ENCODE peak calls at places on chromosomes 13 and 19, in nine cellular contexts. Q, U, H, O, B, R, K, V and M are unnamed samples.

GRCh38 chr19:43820098-43820860 is 6.8 kb upstream of the ZNF283 start:
- DNase-seq in Q (peak; percentile 78), U (no peak), H (peak; percentile 42), O (no peak), B (no peak), R (peak; percentile 66), K (no peak), V (no peak), M (no peak)

GRCh38 chr19:18762125-18763023 is 28.7 kb downstream of the COMP start:
- DNase-seq in Q (peak; percentile 12), U (no peak), H (no peak), O (no peak), B (peak; percentile 95), R (peak; percentile 56), K (peak; percentile 26), V (no peak), M (no peak)

GRCh38 chr13:27721681-27722080 is 70.6 kb upstream of the GSX1 start:
- DNase-seq in Q (no peak), U (no peak), H (no peak), O (no peak), B (no peak), R (no peak), K (no peak), V (no peak), M (no peak)

GRCh38 chr19:4597278-4597974 is 37.9 kb upstream of the SEMA6B start:
- DNase-seq in Q (no peak), U (no peak), H (no peak), O (no peak), B (no peak), R (no peak), K (no peak), V (peak; percentile 31), M (no peak)

GRCh38 chr13:93309886-93310520 is 83.4 kb downstream of the GPC6 start:
- DNase-seq in Q (peak; percentile 87), U (no peak), H (peak; percentile 51), O (peak; percentile 45), B (peak; percentile 23), R (peak; percentile 71), K (no peak), V (peak; percentile 29), M (peak; percentile 96)

GRCh38 chr19:24065243-24065642 is 21.7 kb upstream of the ZNF254 start:
- DNase-seq in Q (no peak), U (no peak), H (no peak), O (no peak), B (no peak), R (no peak), K (no peak), V (no peak), M (no peak)

GRCh38 chr19:47572635-47573034 is 313 bp downstream of the ZNF541 start:
- DNase-seq in Q (no peak), U (no peak), H (no peak), O (no peak), B (no peak), R (no peak), K (no peak), V (no peak), M (no peak)

GRCh38 chr19:29714371-29714952 is 599 bp downstream of the C19orf12 start:
- DNase-seq in Q (peak; percentile 10), U (no peak), H (no peak), O (no peak), B (no peak), R (no peak), K (no peak), V (no peak), M (no peak)

GRCh38 chr13:30148791-30149190 is 158.6 kb downstream of the KATNAL1 start:
- DNase-seq in Q (no peak), U (no peak), H (no peak), O (no peak), B (no peak), R (no peak), K (no peak), V (no peak), M (no peak)

GRCh38 chr13:30143671-30144400 is 163.5 kb downstream of the KATNAL1 start:
- DNase-seq in Q (peak; percentile 85), U (peak; percentile 40), H (peak; percentile 81), O (no peak), B (no peak), R (peak; percentile 77), K (no peak), V (no peak), M (peak; percentile 88)

GRCh38 chr13:30147380-30147779 is 160.0 kb downstream of the KATNAL1 start:
- DNase-seq in Q (no peak), U (peak; percentile 47), H (no peak), O (no peak), B (no peak), R (no peak), K (no peak), V (no peak), M (no peak)

GRCh38 chr13:30148171-30148754 is 159.1 kb downstream of the KATNAL1 start:
- DNase-seq in Q (no peak), U (peak; percentile 17), H (no peak), O (no peak), B (no peak), R (no peak), K (no peak), V (no peak), M (no peak)

DNA sequence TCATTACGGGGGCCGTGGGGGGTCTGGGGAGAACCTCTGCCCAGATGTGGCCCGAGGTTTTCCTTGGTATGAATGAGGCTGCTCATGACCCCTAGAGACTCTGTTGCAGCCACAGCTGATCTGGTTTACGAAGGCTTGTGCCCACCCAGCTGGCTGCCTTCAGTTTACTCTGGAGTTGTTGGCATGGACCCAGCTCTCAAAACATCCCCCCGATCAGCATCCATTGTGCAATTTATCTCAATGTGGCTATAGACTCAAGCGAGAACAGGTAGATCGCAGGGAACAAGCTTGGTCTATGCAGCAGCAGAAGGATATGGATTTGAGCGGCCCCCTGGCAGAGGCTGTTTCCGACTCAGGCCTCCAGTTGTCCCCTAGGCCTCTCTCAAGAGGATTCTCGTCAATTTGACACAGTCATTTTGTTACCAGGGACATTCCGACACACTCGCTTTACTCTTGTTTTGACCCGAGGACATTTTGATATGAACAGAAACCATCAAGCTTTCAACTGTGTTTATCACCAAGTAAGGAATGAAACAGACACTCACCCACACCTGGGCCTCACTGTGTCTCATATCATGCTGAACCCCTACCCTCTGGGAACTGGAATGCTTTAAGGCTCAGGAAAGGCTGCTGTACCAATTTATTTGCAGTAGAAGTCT is 161.5 kb downstream of the KATNAL1 start:
- DNase-seq in Q (no peak), U (no peak), H (no peak), O (no peak), B (no peak), R (no peak), K (no peak), V (no peak), M (no peak)
- H3K4me2 ChIP-seq in Q (no peak overlapping the region), U (no peak overlapping the region), H (no peak overlapping the region), O (no peak overlapping the region), B (no peak overlapping the region), R (no peak overlapping the region), K (no peak overlapping the region), V (no peak overlapping the region), M (no peak overlapping the region)

GRCh38 chr13:77510156-77510555 is 25.4 kb upstream of the SCEL start:
- DNase-seq in Q (no peak), U (no peak), H (no peak), O (no peak), B (no peak), R (no peak), K (no peak), V (no peak), M (no peak)
- H3K4me2 ChIP-seq in Q (no peak overlapping the region), U (no peak overlapping the region), H (no peak overlapping the region), O (no peak overlapping the region), B (no peak overlapping the region), R (no peak overlapping the region), K (no peak overlapping the region), V (no peak overlapping the region), M (no peak overlapping the region)

GRCh38 chr13:36430247-36431203 is 1.8 kb upstream of the CCNA1 start:
- DNase-seq in Q (peak; percentile 13), U (no peak), H (no peak), O (no peak), B (no peak), R (no peak), K (no peak), V (peak; percentile 57), M (no peak)

GRCh38 chr13:36431204-36432105 is 840 bp upstream of the CCNA1 start:
- DNase-seq in Q (peak; percentile 39), U (no peak), H (no peak), O (peak; percentile 37), B (no peak), R (no peak), K (no peak), V (peak; percentile 46), M (no peak)

GRCh38 chr13:36428083-36428482 is 4.2 kb upstream of the CCNA1 start:
- DNase-seq in Q (peak; percentile 10), U (no peak), H (no peak), O (no peak), B (peak; percentile 91), R (no peak), K (no peak), V (no peak), M (no peak)

GRCh38 chr13:36436811-36437210 is 4.5 kb downstream of the CCNA1 start:
- DNase-seq in Q (no peak), U (peak; percentile 58), H (no peak), O (no peak), B (no peak), R (no peak), K (no peak), V (no peak), M (no peak)

DNA sequence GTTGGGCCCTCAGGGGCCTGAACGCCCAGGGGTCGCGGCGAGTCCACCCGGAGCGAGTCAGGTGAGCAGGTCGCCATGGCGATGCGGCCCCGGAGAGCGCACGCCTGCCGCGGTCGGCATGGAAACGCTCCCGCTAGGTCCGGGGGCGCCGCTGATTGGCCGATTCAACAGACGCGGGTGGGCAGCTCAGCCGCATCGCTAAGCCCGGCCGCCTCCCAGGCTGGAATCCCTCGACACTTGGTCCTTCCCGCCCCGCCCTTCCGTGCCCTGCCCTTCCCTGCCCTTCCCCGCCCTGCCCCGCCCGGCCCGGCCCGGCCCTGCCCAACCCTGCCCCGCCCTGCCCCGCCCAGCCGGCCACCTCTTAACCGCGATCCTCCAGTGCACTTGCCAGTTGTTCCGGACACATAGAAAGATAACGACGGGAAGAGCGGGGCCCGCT is at the start of gene CCNA1:
- DNase-seq in Q (peak; percentile 21), U (no peak), H (no peak), O (peak; percentile 73), B (peak; percentile 46), R (no peak), K (no peak), V (peak; percentile 92), M (no peak)
- H3K4me2 ChIP-seq in Q (peak within 1 kb of the TSS; percentile 74), U (no peak within 1 kb of the TSS), H (peak within 1 kb of the TSS; percentile 27), O (peak within 1 kb of the TSS; percentile 98), B (peak within 1 kb of the TSS; percentile 75), R (peak within 1 kb of the TSS; percentile 88), K (no peak within 1 kb of the TSS), V (peak within 1 kb of the TSS; percentile 99), M (peak within 1 kb of the TSS; percentile 100)

GRCh38 chr13:109868583-109869311 is 82.4 kb upstream of the IRS2 start:
- DNase-seq in Q (peak; percentile 21), U (no peak), H (peak; percentile 17), O (no peak), B (peak; percentile 79), R (peak; percentile 14), K (no peak), V (no peak), M (peak; percentile 21)

GRCh38 chr13:109871018-109871370 is 84.6 kb upstream of the IRS2 start:
- DNase-seq in Q (peak; percentile 28), U (no peak), H (peak; percentile 55), O (no peak), B (peak; percentile 59), R (peak; percentile 43), K (no peak), V (no peak), M (peak; percentile 9)

GRCh38 chr13:109867766-109868165 is 81.4 kb upstream of the IRS2 start:
- DNase-seq in Q (no peak), U (no peak), H (no peak), O (no peak), B (no peak), R (no peak), K (no peak), V (no peak), M (peak; percentile 12)

GRCh38 chr13:109870281-109871017 is 84.1 kb upstream of the IRS2 start:
- DNase-seq in Q (no peak), U (no peak), H (no peak), O (no peak), B (no peak), R (no peak), K (no peak), V (no peak), M (no peak)

DNA sequence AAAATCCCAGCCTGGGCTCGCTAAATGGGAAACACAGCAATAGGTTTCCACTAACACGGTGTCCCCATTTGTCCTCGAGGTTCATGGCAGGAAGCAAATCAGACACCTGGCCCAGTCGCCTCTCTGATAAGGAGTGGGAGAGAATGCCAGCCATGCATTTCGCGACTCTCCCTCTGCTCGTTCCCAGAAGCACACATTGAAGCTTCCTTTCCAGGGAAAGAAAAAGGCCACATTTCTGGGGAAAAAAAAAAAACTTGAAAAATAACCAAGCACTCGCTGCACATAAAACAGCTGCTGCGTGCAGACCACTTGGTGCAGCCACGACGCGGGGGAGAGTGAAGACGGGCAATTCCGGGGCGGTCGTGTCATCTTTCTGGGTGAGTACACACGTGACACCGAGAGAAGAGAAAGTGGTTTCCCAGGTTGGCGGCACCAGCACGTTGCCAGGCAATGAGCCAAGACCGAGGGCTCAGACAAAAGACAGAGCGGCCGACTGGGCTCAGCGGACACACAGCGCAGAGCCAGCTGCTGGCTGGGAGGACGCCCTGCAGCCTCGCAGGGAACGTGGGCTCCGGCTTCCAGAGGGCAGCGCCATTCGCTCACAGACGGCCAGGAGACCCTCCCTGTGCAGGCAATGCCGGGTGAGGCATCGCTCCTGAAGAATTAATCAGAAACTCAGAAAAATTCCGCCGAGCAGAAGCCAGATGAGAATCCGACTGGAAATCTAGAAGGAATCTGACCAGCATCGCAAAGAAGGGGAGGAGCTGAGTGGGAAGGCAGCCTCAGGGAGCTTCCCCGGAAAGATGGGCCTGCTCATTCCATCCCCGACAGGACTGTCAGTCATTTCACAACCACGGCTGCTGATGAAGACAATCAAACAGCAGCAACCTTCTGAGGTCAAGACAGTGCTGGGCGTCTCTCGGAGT is 83.2 kb upstream of the IRS2 start:
- DNase-seq in Q (peak; percentile 65), U (no peak), H (peak; percentile 44), O (no peak), B (no peak), R (peak; percentile 63), K (no peak), V (no peak), M (no peak)
- H3K4me2 ChIP-seq in Q (peak overlapping the region; percentile 77), U (no peak overlapping the region), H (peak overlapping the region; percentile 59), O (no peak overlapping the region), B (peak overlapping the region; percentile 39), R (peak overlapping the region; percentile 91), K (no peak overlapping the region), V (no peak overlapping the region), M (no peak overlapping the region)